ENCODE peak calls at places on chromosome 11, in eight cellular contexts. B is body of pancreas, Q is astrocyte, P is heart left ventricle, D is colonic mucosa, G is right atrium auricular region, X is OCI-LY7, E is GM12878. R is an unnamed sample. For H3K36me3, the result is how much of the 10 kb centered on the place peaks cover.

GRCh38 chr11:29564501-29564900 is 452.3 kb downstream of the KCNA4 start:
- DNase-seq in B (no peak), X (no peak), D (no peak), G (no peak), Q (no peak), P (no peak), E (no peak), R (no peak)

GRCh38 chr11:92149996-92150395 is 74.6 kb upstream of the FAT3 start:
- DNase-seq in G (no peak), Q (no peak), D (no peak), E (no peak), B (no peak), X (no peak), P (no peak), R (no peak)

GRCh38 chr11:16382638-16383380 is 26.5 kb upstream of the SOX6 start:
- DNase-seq in B (no peak), G (no peak), P (no peak), E (no peak), X (no peak), Q (peak), D (no peak), R (no peak)

GRCh38 chr11:106447631-106448191 is 370.2 kb downstream of the AASDHPPT start:
- DNase-seq in X (no peak), B (no peak), G (no peak), Q (no peak), D (no peak), E (no peak), P (no peak), R (no peak)

GRCh38 chr11:126416542-126417090 is 61.1 kb downstream of the ST3GAL4 start:
- DNase-seq in X (peak), G (peak), B (peak), Q (peak), P (peak), E (peak), D (peak), R (no peak)

GRCh38 chr11:62614275-62614674 is 1.2 kb downstream of the ROM1 start:
- DNase-seq in G (no peak), Q (no peak), P (no peak), E (no peak), B (no peak), X (no peak), D (no peak), R (no peak)

GRCh38 chr11:64854534-64855502 is 10.4 kb upstream of the CDC42BPG start:
- DNase-seq in G (peak), D (peak), E (no peak), B (peak), X (no peak), P (peak), Q (peak), R (peak)

GRCh38 chr11:134271978-134272377 is 4.2 kb upstream of the GLB1L3 start:
- DNase-seq in D (no peak), G (no peak), E (no peak), X (no peak), Q (no peak), P (no peak), B (no peak), R (no peak)

GRCh38 chr11:35029979-35030378 is 109.0 kb upstream of the CD44 start:
- DNase-seq in X (no peak), D (no peak), E (peak), Q (peak), B (no peak), G (no peak), P (no peak), R (peak)

GRCh38 chr11:68929706-68930605 is 26.3 kb downstream of the IGHMBP2 start:
- DNase-seq in X (no peak), P (no peak), G (no peak), B (no peak), E (no peak), D (no peak), Q (no peak), R (no peak)
- H3K36me3 ChIP-seq in X (half or more), P (under half), G (half or more), B (under half), E (under half), D (under half), Q (under half), R (under half)

GRCh38 chr11:73982595-73982989 is at the start of gene UCP2:
- DNase-seq in Q (no peak), D (no peak), B (peak), G (peak), X (peak), P (peak), E (no peak), R (no peak)

GRCh38 chr11:73982990-73983763 is 534 bp upstream of the UCP2 start:
- DNase-seq in Q (peak), G (peak), B (peak), P (peak), E (peak), D (peak), X (peak), R (peak)

GRCh38 chr11:73978576-73979086 is 4.0 kb downstream of the UCP2 start:
- DNase-seq in E (no peak), P (no peak), B (no peak), D (no peak), Q (peak), X (no peak), G (no peak), R (no peak)

GRCh38 chr11:73980001-73980960 is 2.4 kb downstream of the UCP2 start:
- DNase-seq in Q (no peak), B (peak), X (peak), D (peak), E (peak), G (peak), P (peak), R (peak)

DNA sequence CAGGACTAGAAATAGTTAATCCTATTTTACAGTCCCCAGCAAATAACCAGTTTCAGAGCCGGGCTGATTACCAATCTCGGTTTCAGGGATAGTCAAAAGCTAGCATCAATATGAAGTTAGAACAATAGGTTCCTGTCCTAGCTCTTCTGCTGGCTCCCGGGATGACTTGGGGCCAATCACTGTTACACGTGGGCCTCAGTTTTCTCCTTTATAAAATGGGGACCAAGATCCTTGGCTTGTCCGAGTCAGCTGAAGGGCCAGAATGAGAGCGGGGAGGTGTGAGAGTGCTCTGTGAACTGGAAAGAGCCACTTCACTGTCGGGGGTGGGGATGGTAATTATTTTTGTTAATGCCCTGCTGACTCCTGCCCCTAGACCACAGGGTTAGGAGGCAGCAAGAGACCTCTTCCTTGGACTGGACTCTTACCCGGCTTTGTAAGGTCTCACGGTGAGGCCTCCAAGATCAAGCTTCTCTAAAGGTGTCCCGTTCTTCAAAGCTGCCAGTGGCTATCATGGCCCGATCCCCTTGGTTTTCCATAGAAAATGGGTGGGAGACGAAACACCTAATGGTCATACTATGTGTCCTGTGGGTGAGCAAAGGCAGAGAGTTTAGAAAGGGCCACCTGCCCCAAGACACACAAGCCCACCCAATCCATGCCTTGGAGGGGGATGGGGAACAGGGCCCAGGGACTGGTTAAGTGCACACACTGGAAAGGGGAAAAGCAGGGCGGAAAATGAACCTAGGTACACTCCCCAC is 1.4 kb downstream of the UCP2 start:
- DNase-seq in E (no peak), P (no peak), G (no peak), X (peak), B (no peak), Q (no peak), D (no peak), R (no peak)
- H3K4me3 ChIP-seq in E (peak), P (peak), G (no peak), X (peak), B (no peak), Q (peak), D (peak), R (peak)

GRCh38 chr11:32586576-32587190 is 3.1 kb downstream of the EIF3M start:
- DNase-seq in P (no peak), B (no peak), G (no peak), D (no peak), E (no peak), X (peak), Q (no peak), R (no peak)
- TF ChIP-seq CTCF in P (no peak), B (no peak), G (no peak), D (no peak), E (peak), X (peak), Q (peak), R (peak)

DNA sequence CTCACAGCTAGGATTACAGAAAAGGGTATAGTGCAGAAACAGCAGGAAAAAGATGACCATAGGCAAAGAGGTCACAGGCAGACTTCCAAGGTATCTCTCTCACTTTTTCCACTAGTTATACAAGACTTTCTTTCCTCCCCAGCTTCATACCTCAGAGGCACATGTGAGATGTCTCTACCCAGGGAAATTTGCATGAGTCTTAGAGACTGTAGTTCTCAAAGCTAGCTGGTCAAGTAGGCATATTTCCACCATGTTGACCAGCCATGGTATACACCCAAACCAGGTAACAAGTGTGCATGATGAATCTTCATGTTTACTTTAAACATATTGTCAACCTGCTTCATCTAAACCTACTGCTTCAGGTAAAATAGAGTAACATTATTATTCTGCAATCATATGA is 27.9 kb downstream of the PRMT3 start:
- DNase-seq in E (no peak), B (no peak), P (no peak), D (no peak), X (no peak), Q (no peak), G (no peak), R (no peak)
- H3K36me3 ChIP-seq in E (under half), B (under half), P (under half), D (under half), X (half or more), Q (under half), G (under half), R (under half)

DNA sequence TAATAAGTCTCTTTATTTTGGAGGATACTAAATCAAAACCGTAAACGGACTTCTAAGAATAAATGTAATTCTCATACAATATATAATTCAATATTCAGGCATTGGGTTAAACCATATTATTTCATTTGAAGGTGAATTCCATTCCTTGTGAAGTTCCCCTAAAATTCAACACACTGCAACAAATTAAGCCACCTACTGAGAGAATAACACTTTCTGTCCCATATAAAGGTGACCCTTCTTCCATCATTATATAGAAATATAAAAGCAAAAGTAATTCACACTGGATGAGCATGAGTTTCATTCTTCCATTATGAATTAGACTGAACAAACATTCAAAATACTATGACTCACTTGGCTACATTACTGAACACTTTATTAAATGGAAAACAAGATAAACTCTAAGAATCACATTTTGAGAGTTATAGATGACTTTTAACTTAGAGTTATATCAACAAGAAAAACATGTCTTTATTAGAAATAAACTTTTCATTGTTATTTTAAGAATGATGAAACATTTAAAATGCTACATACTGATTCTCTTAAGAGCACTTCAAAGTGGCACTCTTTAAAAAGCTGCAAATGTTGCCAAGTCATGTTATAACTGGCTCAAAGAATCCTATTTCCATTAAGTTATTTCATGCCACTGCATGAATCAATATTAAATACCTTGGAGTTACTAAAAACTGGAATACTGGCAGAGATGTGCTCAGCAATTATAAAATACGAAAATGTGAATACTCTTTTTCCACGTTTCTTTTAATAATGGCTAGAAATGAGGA is 2.7 kb downstream of the SESN3 start:
- DNase-seq in E (no peak), Q (peak), D (no peak), B (no peak), X (no peak), P (no peak), G (no peak), R (no peak)
- H3K4me3 ChIP-seq in E (no peak), Q (peak), D (no peak), B (no peak), X (no peak), P (peak), G (no peak), R (no peak)

GRCh38 chr11:24386551-24387404 is 110.1 kb upstream of the LUZP2 start:
- DNase-seq in D (no peak), P (no peak), Q (peak), G (no peak), B (no peak), X (no peak), E (no peak), R (no peak)
- TF ChIP-seq CTCF in D (peak), P (peak), Q (peak), G (no peak), B (no peak), X (peak), E (peak), R (peak)

GRCh38 chr11:3830741-3831140 is 10.0 kb downstream of the RHOG start:
- DNase-seq in Q (no peak), D (no peak), B (no peak), X (no peak), E (no peak), G (no peak), P (no peak), R (no peak)
- H3K36me3 ChIP-seq in Q (under half), D (under half), B (under half), X (half or more), E (under half), G (under half), P (under half), R (under half)

DNA sequence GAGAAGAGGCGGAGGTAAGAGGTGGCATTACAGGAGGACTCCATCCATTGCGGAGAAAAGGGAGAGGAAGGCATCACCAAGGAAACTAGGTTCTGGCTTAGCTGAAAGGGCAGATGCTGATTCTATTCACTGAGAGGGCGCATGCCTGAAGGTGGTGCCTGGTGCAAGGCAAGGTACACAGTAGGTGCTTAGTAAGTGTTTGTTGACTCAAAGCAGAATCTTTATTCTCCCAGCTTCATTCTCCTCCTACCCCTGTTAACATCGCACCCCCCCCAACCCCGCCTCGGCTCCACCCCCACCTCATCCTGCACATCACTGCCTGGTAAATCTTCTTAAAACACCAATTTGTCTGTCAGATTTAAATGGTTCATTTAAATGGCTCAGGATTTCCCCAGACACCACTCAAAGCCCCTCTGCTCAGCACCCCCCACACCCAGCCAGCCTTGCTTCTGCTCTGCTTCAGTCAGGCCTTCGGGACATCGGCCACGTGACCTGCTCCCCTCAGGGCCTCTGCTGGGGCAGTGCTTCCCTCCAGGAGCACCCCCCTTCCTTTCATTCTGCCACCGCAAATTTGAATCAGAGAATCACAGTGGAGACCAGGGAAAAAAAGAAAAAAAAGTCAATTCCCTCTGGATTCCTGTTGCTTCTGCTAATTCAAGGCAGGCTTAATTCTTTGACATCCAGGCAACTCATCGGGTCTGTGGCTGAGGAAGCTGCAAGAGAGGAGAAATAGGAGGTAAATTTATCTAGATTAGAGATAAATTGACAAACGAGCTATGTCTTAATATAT is 17.8 kb upstream of the RCN1 start:
- DNase-seq in P (no peak), B (no peak), X (no peak), Q (no peak), E (no peak), D (no peak), G (no peak), R (no peak)
- H3K4me3 ChIP-seq in P (no peak), B (no peak), X (no peak), Q (no peak), E (no peak), D (no peak), G (no peak), R (no peak)